ENCODE peak calls at places on chromosomes 5 and 9, in six cellular contexts. Y, S, E, N, F and C are unnamed samples. For H3K4me1, the result is how much of the 10 kb centered on the place peaks cover.

GRCh38 chr9:131008563-131008908 is 438 bp upstream of the LAMC3 start:
- DNase-seq in Y (no peak), E (no peak), F (no peak), S (no peak), N (no peak), C (no peak)

GRCh38 chr9:93151097-93151784 is 17.2 kb upstream of the NINJ1 start:
- DNase-seq in E (no peak), F (no peak), S (no peak), Y (no peak), N (no peak), C (no peak)

GRCh38 chr9:113926211-113926610 is 50.1 kb downstream of the ZNF618 start:
- DNase-seq in Y (no peak), F (no peak), N (no peak), E (no peak), S (no peak), C (no peak)

GRCh38 chr5:42811591-42812392 is at the start of gene SELENOP:
- DNase-seq in N (peak), E (peak), Y (no peak), F (no peak), S (peak), C (peak)

GRCh38 chr9:134373269-134373668 is 47.0 kb downstream of the RXRA start:
- DNase-seq in F (no peak), E (no peak), N (no peak), Y (no peak), S (no peak), C (no peak)

GRCh38 chr5:71810023-71810422 is 90.9 kb downstream of the CARTPT start:
- DNase-seq in Y (no peak), E (no peak), N (no peak), S (no peak), F (no peak), C (no peak)

GRCh38 chr5:149418910-149419531 is 39.9 kb upstream of the IL17B start:
- DNase-seq in Y (no peak), S (no peak), N (no peak), F (no peak), E (no peak), C (no peak)

GRCh38 chr5:116766470-116766947 is 191.9 kb upstream of the SEMA6A start:
- DNase-seq in E (peak), S (peak), N (peak), Y (no peak), F (peak), C (no peak)

GRCh38 chr9:91580136-91580535 is 156.5 kb upstream of the NFIL3 start:
- DNase-seq in S (peak), F (no peak), N (no peak), Y (peak), E (no peak), C (no peak)

GRCh38 chr9:127195976-127196825 is 68.4 kb upstream of the GARNL3 start:
- DNase-seq in E (no peak), S (no peak), N (no peak), F (no peak), Y (no peak), C (peak)

GRCh38 chr5:5364932-5365331 is 57.5 kb upstream of the ICE1 start:
- DNase-seq in F (no peak), S (no peak), Y (no peak), N (no peak), E (no peak), C (no peak)

GRCh38 chr5:2149196-2149541 is 266.4 kb upstream of the IRX4 start:
- DNase-seq in S (peak), E (no peak), Y (no peak), N (peak), F (no peak), C (no peak)

GRCh38 chr9:34546834-34547827 is 24.3 kb upstream of the ENHO start:
- DNase-seq in F (peak), Y (peak), E (peak), N (peak), S (peak), C (peak)

GRCh38 chr9:76657265-76657664 is 107.0 kb upstream of the PCA3 start:
- DNase-seq in S (no peak), Y (no peak), N (no peak), F (no peak), E (no peak), C (no peak)

GRCh38 chr5:124102491-124102890 is 590.5 kb downstream of the CSNK1G3 start:
- DNase-seq in Y (peak), F (no peak), S (peak), N (no peak), E (no peak), C (no peak)

GRCh38 chr9:76216161-76216649 is 178.0 kb downstream of the RFK start:
- DNase-seq in F (no peak), E (no peak), S (peak), Y (peak), N (no peak), C (no peak)

GRCh38 chr5:116938488-116938887 is 363.9 kb upstream of the SEMA6A start:
- DNase-seq in N (no peak), F (peak), Y (no peak), S (no peak), E (no peak), C (no peak)

GRCh38 chr5:61732796-61733195 is 400.7 kb downstream of the ZSWIM6 start:
- DNase-seq in N (no peak), Y (no peak), F (no peak), S (no peak), E (no peak), C (no peak)

GRCh38 chr5:93587919-93588585 is 5.0 kb downstream of the NR2F1 start:
- DNase-seq in E (peak), S (peak), F (no peak), Y (no peak), N (no peak), C (no peak)

GRCh38 chr9:38686923-38687322 is 33.0 kb downstream of the FAM240B start:
- DNase-seq in E (no peak), Y (no peak), S (no peak), F (no peak), N (no peak), C (no peak)

GRCh38 chr5:2023196-2023595 is 140.5 kb upstream of the IRX4 start:
- DNase-seq in S (no peak), E (no peak), F (no peak), N (no peak), Y (no peak), C (no peak)

GRCh38 chr9:105385372-105385985 is 62.4 kb upstream of the FSD1L start:
- DNase-seq in Y (no peak), S (peak), F (no peak), N (no peak), E (peak), C (no peak)

GRCh38 chr9:106075991-106076390 is 381.6 kb downstream of the TMEM38B start:
- DNase-seq in F (no peak), N (no peak), S (peak), E (no peak), Y (peak), C (no peak)

GRCh38 chr9:124304285-124304684 is 46.5 kb downstream of the NEK6 start:
- DNase-seq in Y (no peak), S (no peak), N (no peak), E (no peak), F (no peak), C (no peak)

GRCh38 chr9:113573303-113573958 is 109.9 kb downstream of the RGS3 start:
- DNase-seq in S (no peak), E (peak), N (no peak), F (no peak), Y (no peak), C (no peak)

GRCh38 chr5:149961186-149961685 is 678 bp downstream of the SLC26A2 start:
- DNase-seq in E (no peak), S (no peak), Y (no peak), N (no peak), F (no peak), C (no peak)

GRCh38 chr9:130328349-130328801 is 62.8 kb downstream of the HMCN2 start:
- DNase-seq in S (peak), E (peak), N (no peak), F (peak), Y (peak), C (no peak)

GRCh38 chr5:142613231-142613630 is 72.7 kb downstream of the FGF1 start:
- DNase-seq in Y (peak), E (no peak), N (no peak), F (no peak), S (peak), C (no peak)

GRCh38 chr5:140311011-140311467 is 8.1 kb upstream of the PFDN1 start:
- DNase-seq in N (peak), S (peak), F (no peak), E (no peak), Y (peak), C (no peak)

GRCh38 chr9:69971643-69972449 is 71.8 kb upstream of the MAMDC2 start:
- DNase-seq in Y (peak), S (peak), N (peak), E (peak), F (peak), C (peak)

GRCh38 chr9:96566401-96567202 is 53.0 kb downstream of the CDC14B start:
- DNase-seq in N (peak), F (peak), S (peak), Y (no peak), E (peak), C (peak)

GRCh38 chr9:73441890-73442818 is 290.5 kb downstream of the ANXA1 start:
- DNase-seq in E (no peak), N (no peak), Y (no peak), F (no peak), S (no peak), C (no peak)

GRCh38 chr5:167585184-167585583 is 706.3 kb upstream of the WWC1 start:
- DNase-seq in F (no peak), Y (no peak), E (no peak), S (no peak), N (peak), C (no peak)
- H3K4me1 ChIP-seq in F (under half), Y (under half), E (under half), S (under half), N (under half), C (under half)

GRCh38 chr5:83285661-83286398 is 185.7 kb upstream of the VCAN start:
- DNase-seq in N (no peak), Y (no peak), S (no peak), E (no peak), F (no peak), C (no peak)
- H3K4me3 ChIP-seq in N (no peak), Y (no peak), S (no peak), E (no peak), F (no peak), C (no peak)

GRCh38 chr5:135217669-135218485 is 181.2 kb downstream of the MACROH2A1 start:
- DNase-seq in E (no peak), Y (no peak), S (no peak), N (no peak), F (no peak), C (no peak)
- TF ChIP-seq CTCF in E (no peak), Y (no peak), S (no peak), N (no peak), F (peak), C (no peak)

GRCh38 chr5:51386916-51387853 is 3.9 kb downstream of the ISL1 start:
- DNase-seq in S (no peak), N (no peak), F (peak), E (peak), Y (no peak), C (no peak)

GRCh38 chr5:51384281-51384840 is 1.1 kb downstream of the ISL1 start:
- DNase-seq in F (no peak), E (no peak), N (no peak), S (no peak), Y (no peak), C (no peak)

GRCh38 chr5:51383494-51384081 is 340 bp downstream of the ISL1 start:
- DNase-seq in F (peak), N (no peak), S (no peak), Y (no peak), E (no peak), C (no peak)

GRCh38 chr5:51382759-51383493 is at the start of gene ISL1:
- DNase-seq in N (no peak), E (peak), Y (peak), S (peak), F (peak), C (peak)

GRCh38 chr5:51385214-51385613 is 2.0 kb downstream of the ISL1 start:
- DNase-seq in F (no peak), Y (no peak), E (no peak), N (no peak), S (no peak), C (no peak)
- H3K4me1 ChIP-seq in F (under half), Y (under half), E (under half), N (under half), S (under half), C (under half)